ENCODE peak calls at places on chromosomes 1 and 21, in ten cellular contexts. E is GM23338, O is HCT116, N is fibroblast of lung, K is neural progenitor cell, Q is hepatocyte, G is MM.1S, L is K562, H is H1, V is astrocyte. J is an unnamed sample.

GRCh38 chr1:79550402-79550801 is 543.9 kb upstream of the ADGRL4 start:
- DNase-seq in Q (no peak), G (no peak), O (no peak), L (no peak), E (no peak), V (no peak), N (no peak), K (no peak), H (no peak), J (no peak)

GRCh38 chr1:215957692-215958091 is 390.6 kb downstream of the KCTD3 start:
- DNase-seq in E (no peak), N (peak), Q (peak), L (no peak), G (no peak), O (no peak), V (peak), H (no peak), K (peak), J (no peak)

GRCh38 chr1:3911981-3912808 is 12.1 kb upstream of the C1orf174 start:
- DNase-seq in Q (no peak), G (no peak), V (no peak), N (no peak), K (no peak), O (no peak), L (no peak), H (no peak), E (no peak), J (no peak)

GRCh38 chr1:62841587-62842169 is 57.7 kb downstream of the ATG4C start:
- DNase-seq in V (peak), L (peak), K (peak), E (peak), O (peak), Q (peak), G (peak), H (no peak), N (peak), J (no peak)

GRCh38 chr1:95033843-95034242 is 38.9 kb downstream of the ALG14 start:
- DNase-seq in V (peak), N (peak), G (no peak), L (no peak), K (no peak), H (no peak), Q (no peak), O (no peak), E (no peak), J (no peak)

GRCh38 chr1:193111641-193112090 is 6.5 kb upstream of the GLRX2 start:
- DNase-seq in K (peak), N (peak), L (no peak), Q (peak), H (no peak), G (peak), E (peak), V (peak), O (peak), J (peak)

GRCh38 chr1:46087891-46088290 is 44.5 kb downstream of the PIK3R3 start:
- DNase-seq in V (no peak), G (no peak), E (no peak), Q (no peak), O (no peak), N (no peak), H (no peak), L (no peak), K (no peak), J (no peak)

GRCh38 chr1:2530501-2531361 is 668 bp upstream of the HES5 start:
- DNase-seq in V (no peak), L (no peak), G (no peak), N (no peak), O (no peak), K (no peak), E (no peak), H (no peak), Q (no peak), J (no peak)

GRCh38 chr1:181517181-181517875 is 34.0 kb downstream of the CACNA1E start:
- DNase-seq in O (no peak), H (no peak), G (no peak), E (no peak), N (no peak), V (no peak), L (no peak), Q (no peak), K (no peak), J (no peak)

GRCh38 chr1:150487763-150488115 is 520 bp downstream of the TARS2 start:
- DNase-seq in V (no peak), E (peak), G (no peak), N (no peak), K (peak), O (no peak), Q (no peak), L (no peak), H (no peak), J (no peak)

GRCh38 chr21:18248171-18248570 is 3.5 kb downstream of the CHODL start:
- DNase-seq in K (no peak), V (no peak), N (no peak), O (no peak), H (no peak), L (no peak), G (no peak), Q (no peak), E (no peak), J (no peak)

GRCh38 chr21:18249542-18250152 is 5.0 kb downstream of the CHODL start:
- DNase-seq in Q (no peak), L (no peak), K (peak), E (peak), V (no peak), N (no peak), G (peak), H (no peak), O (no peak), J (no peak)

GRCh38 chr21:18245493-18245967 is 897 bp downstream of the CHODL start:
- DNase-seq in G (no peak), V (peak), E (no peak), H (peak), O (no peak), Q (peak), N (peak), L (no peak), K (peak), J (no peak)

GRCh38 chr21:18244721-18245486 is at the start of gene CHODL:
- DNase-seq in G (no peak), L (no peak), O (no peak), K (peak), V (no peak), E (peak), N (peak), H (peak), Q (peak), J (no peak)
- TF ChIP-seq EZH2 in G (no peak), L (no peak), O (no peak), K (peak), V (no peak), E (peak), N (no peak), H (peak), Q (peak), J (no peak)

GRCh38 chr1:6423321-6423999 is 1.1 kb upstream of the ESPN start:
- DNase-seq in G (peak), L (peak), V (peak), H (peak), N (peak), Q (peak), O (peak), K (peak), E (peak), J (peak)
- TF ChIP-seq EZH2 in G (no peak), L (no peak), V (no peak), H (peak), N (no peak), Q (no peak), O (no peak), K (peak), E (no peak), J (no peak)

GRCh38 chr1:156642265-156643185 is 608 bp downstream of the BCAN start:
- DNase-seq in O (no peak), K (peak), E (peak), H (no peak), V (no peak), Q (no peak), N (no peak), G (no peak), L (no peak), J (no peak)
- TF ChIP-seq EZH2 in O (no peak), K (peak), E (peak), H (peak), V (peak), Q (peak), N (peak), G (no peak), L (no peak), J (no peak)

GRCh38 chr1:177164380-177165068 is at the start of gene ASTN1:
- DNase-seq in O (no peak), G (no peak), H (peak), V (no peak), L (no peak), Q (no peak), N (peak), E (peak), K (peak), J (no peak)

GRCh38 chr1:177165069-177165439 is 542 bp upstream of the ASTN1 start:
- DNase-seq in H (no peak), Q (no peak), G (no peak), L (no peak), V (no peak), N (no peak), K (no peak), E (no peak), O (no peak), J (no peak)

DNA sequence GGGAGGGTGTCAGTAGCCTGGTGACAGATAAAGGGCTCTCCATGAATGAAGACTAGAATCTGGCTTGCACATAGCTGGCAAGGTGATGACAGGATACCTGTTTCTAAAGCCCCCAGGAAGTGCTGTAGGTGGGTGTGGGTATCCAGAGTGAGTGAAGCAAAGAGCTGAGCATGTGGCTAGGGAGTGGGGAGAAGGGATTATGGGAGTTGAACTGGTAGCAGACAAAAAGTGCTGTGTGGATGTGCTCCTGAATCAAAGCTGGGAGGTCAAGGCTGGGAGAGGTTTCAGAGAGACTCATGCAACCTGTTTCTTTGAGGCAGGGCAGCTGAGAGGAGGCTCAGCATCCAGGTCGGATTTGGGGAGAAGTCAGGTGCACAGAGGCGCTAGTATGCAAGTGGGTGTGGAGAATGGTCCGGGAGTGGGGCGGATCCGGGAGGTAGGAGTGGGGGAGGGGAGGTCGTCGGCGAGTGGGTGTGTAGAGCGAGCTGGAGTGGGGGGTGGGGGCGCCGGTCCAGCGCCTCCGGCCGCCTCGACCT is 600 bp downstream of the ASTN1 start:
- DNase-seq in Q (no peak), L (no peak), N (no peak), E (peak), O (no peak), H (no peak), V (no peak), K (no peak), G (no peak), J (no peak)
- TF ChIP-seq EZH2 in Q (no peak), L (no peak), N (no peak), E (no peak), O (no peak), H (no peak), V (no peak), K (no peak), G (no peak), J (no peak)

GRCh38 chr1:113538225-113538624 is 147.9 kb downstream of the MAGI3 start:
- DNase-seq in E (no peak), V (peak), O (no peak), L (no peak), K (no peak), G (no peak), H (no peak), N (peak), Q (no peak), J (no peak)
- TF ChIP-seq EZH2 in E (no peak), V (no peak), O (no peak), L (no peak), K (no peak), G (no peak), H (no peak), N (no peak), Q (no peak), J (no peak)